ENCODE peak calls at places on chromosomes 11 and 22, in six cellular contexts. G is naive B cell, L is NAMALWA, E is nephron progenitor cell, Z is GM13976, P is adrenal gland. A is an unnamed sample.

GRCh38 chr11:62922653-62923371 is 1.6 kb upstream of the CHRM1 start:
- DNase-seq in G (no peak), L (no peak), E (no peak), Z (peak), P (no peak), A (no peak)

GRCh38 chr11:7484645-7485044 is 661 bp upstream of the OLFML1 start:
- DNase-seq in G (no peak), L (no peak), E (no peak), Z (no peak), P (no peak), A (peak)

GRCh38 chr11:66360406-66361073 is 11.0 kb downstream of the SLC29A2 start:
- DNase-seq in G (no peak), L (no peak), E (no peak), Z (no peak), P (no peak), A (no peak)

GRCh38 chr22:30513462-30513861 is 8.0 kb upstream of the SEC14L4 start:
- DNase-seq in G (no peak), L (no peak), E (no peak), Z (no peak), P (no peak), A (no peak)

GRCh38 chr11:100923555-100923954 is 206.1 kb downstream of the PGR start:
- DNase-seq in G (no peak), L (no peak), E (no peak), Z (no peak), P (no peak), A (no peak)

GRCh38 chr11:12506502-12506921 is 129.1 kb downstream of the PARVA start:
- DNase-seq in G (no peak), L (no peak), E (no peak), Z (no peak), P (no peak), A (no peak)

GRCh38 chr11:18775492-18776292 is 15.9 kb downstream of the PTPN5 start:
- DNase-seq in G (no peak), L (peak), E (peak), Z (peak), P (peak), A (peak)

GRCh38 chr22:41919357-41920224 is 4.7 kb upstream of the SHISA8 start:
- DNase-seq in G (peak), L (peak), E (peak), Z (peak), P (peak), A (peak)

GRCh38 chr11:121539000-121539399 is 86.2 kb upstream of the SORL1-AS1 start:
- DNase-seq in G (no peak), L (no peak), E (no peak), Z (no peak), P (no peak), A (no peak)

GRCh38 chr11:75562836-75563484 is 907 bp downstream of the SERPINH1 start:
- DNase-seq in G (no peak), L (no peak), E (peak), Z (no peak), P (no peak), A (peak)

GRCh38 chr11:116832350-116833290 is 2.9 kb downstream of the APOC3 start:
- DNase-seq in G (no peak), L (no peak), E (no peak), Z (no peak), P (no peak), A (no peak)

GRCh38 chr11:66068923-66069714 is 953 bp upstream of the PACS1 start:
- DNase-seq in G (peak), L (peak), E (no peak), Z (peak), P (peak), A (peak)

GRCh38 chr11:3193373-3194015 is 25.1 kb downstream of the MRGPRG start:
- DNase-seq in G (no peak), L (no peak), E (no peak), Z (no peak), P (no peak), A (no peak)

GRCh38 chr11:78354741-78355705 is 62.6 kb downstream of the GAB2 start:
- DNase-seq in G (no peak), L (peak), E (no peak), Z (no peak), P (no peak), A (no peak)

GRCh38 chr11:120807414-120808150 is 216.3 kb upstream of the TBCEL start:
- DNase-seq in G (no peak), L (no peak), E (no peak), Z (no peak), P (no peak), A (peak)

GRCh38 chr11:120061761-120062560 is 76.0 kb downstream of the TRIM29 start:
- DNase-seq in G (no peak), L (no peak), E (peak), Z (no peak), P (no peak), A (no peak)

GRCh38 chr11:102849319-102849718 is 5.9 kb upstream of the MMP3 start:
- DNase-seq in G (no peak), L (no peak), E (no peak), Z (no peak), P (no peak), A (no peak)

GRCh38 chr11:14059491-14059890 is 97.0 kb downstream of the SPON1 start:
- DNase-seq in G (no peak), L (no peak), E (no peak), Z (no peak), P (no peak), A (no peak)

GRCh38 chr11:107799245-107799859 is 59.2 kb downstream of the SLC35F2 start:
- DNase-seq in G (peak), L (peak), E (peak), Z (peak), P (peak), A (peak)

GRCh38 chr11:73266644-73267015 is 5.5 kb upstream of the P2RY6 start:
- DNase-seq in G (no peak), L (no peak), E (peak), Z (no peak), P (no peak), A (no peak)

GRCh38 chr11:102762414-102762813 is 18.0 kb downstream of the MMP10 start:
- DNase-seq in G (no peak), L (no peak), E (no peak), Z (no peak), P (no peak), A (no peak)

GRCh38 chr11:70488171-70488570 is 89.8 kb downstream of the CTTN start:
- DNase-seq in G (no peak), L (no peak), E (no peak), Z (no peak), P (no peak), A (no peak)

GRCh38 chr11:3165152-3165705 is at the start of gene OSBPL5:
- DNase-seq in G (no peak), L (no peak), E (peak), Z (no peak), P (peak), A (peak)

GRCh38 chr11:120129570-120129969 is 8.3 kb downstream of the TRIM29 start:
- DNase-seq in G (no peak), L (no peak), E (no peak), Z (no peak), P (no peak), A (no peak)

A was measured in thyroid gland.